ENCODE peak calls at places on chromosome 22, in eight cellular contexts. X is chondrocyte; U is fibroblast of pulmonary artery; M is pancreas; S is NCI-H2081; I is stimulated activated CD8-positive, alpha-beta memory T cell treated with anti-CD3 and anti-CD28 coated beads, Interleukin-2, amount 100 ng/mL, for 48 hours; V is AG09319; N is NCI-H1930. A is an unnamed sample.

GRCh38 chr22:39240841-39241631 is 3.7 kb downstream of the PDGFB start:
- DNase-seq in X (no peak), U (no peak), M (peak), S (no peak), I (no peak), V (no peak), N (no peak), A (peak)

GRCh38 chr22:17706451-17706900 is 67.8 kb downstream of the BID start:
- DNase-seq in X (no peak), U (peak), M (no peak), S (no peak), I (peak), V (peak), N (no peak), A (no peak)

GRCh38 chr22:46465348-46465725 is 72.1 kb downstream of the CELSR1 start:
- DNase-seq in X (no peak), U (no peak), M (no peak), S (no peak), I (no peak), V (no peak), N (no peak), A (no peak)

GRCh38 chr22:21823740-21824438 is 43.6 kb downstream of the MAPK1 start:
- DNase-seq in X (no peak), U (peak), M (no peak), S (no peak), I (no peak), V (no peak), N (no peak), A (no peak)

GRCh38 chr22:39343259-39344045 is 6.3 kb upstream of the SYNGR1 start:
- DNase-seq in X (no peak), U (peak), M (peak), S (peak), I (peak), V (no peak), N (peak), A (peak)

GRCh38 chr22:39526736-39527171 is 5.8 kb downstream of the RPS19BP1 start:
- DNase-seq in X (no peak), U (no peak), M (no peak), S (no peak), I (no peak), V (no peak), N (no peak), A (no peak)

GRCh38 chr22:42637555-42637954 is 2.8 kb downstream of the ATP5MGL start:
- DNase-seq in X (no peak), U (no peak), M (no peak), S (no peak), I (no peak), V (no peak), N (no peak), A (no peak)

GRCh38 chr22:17990167-17990566 is 34.2 kb downstream of the MICAL3 start:
- DNase-seq in X (no peak), U (no peak), M (no peak), S (no peak), I (no peak), V (no peak), N (no peak), A (no peak)

GRCh38 chr22:22432479-22432878 is 76.1 kb downstream of the ZNF280B start:
- DNase-seq in X (no peak), U (no peak), M (no peak), S (no peak), I (no peak), V (no peak), N (no peak), A (no peak)

GRCh38 chr22:38937541-38937940 is 19.9 kb upstream of the APOBEC3A start:
- DNase-seq in X (no peak), U (no peak), M (no peak), S (no peak), I (no peak), V (no peak), N (no peak), A (no peak)

GRCh38 chr22:41898645-41899044 is 16.2 kb downstream of the SHISA8 start:
- DNase-seq in X (no peak), U (no peak), M (no peak), S (no peak), I (no peak), V (no peak), N (no peak), A (no peak)

GRCh38 chr22:17880468-17880867 is 106.2 kb upstream of the BID start:
- DNase-seq in X (no peak), U (no peak), M (no peak), S (no peak), I (no peak), V (no peak), N (no peak), A (no peak)

GRCh38 chr22:30182365-30182764 is 64.2 kb downstream of the LIF start:
- DNase-seq in X (no peak), U (no peak), M (no peak), S (no peak), I (no peak), V (no peak), N (peak), A (no peak)

GRCh38 chr22:44128961-44129613 is 51.6 kb upstream of the PARVG start:
- DNase-seq in X (no peak), U (no peak), M (no peak), S (no peak), I (no peak), V (no peak), N (no peak), A (no peak)

GRCh38 chr22:17980638-17981051 is 43.7 kb downstream of the MICAL3 start:
- DNase-seq in X (no peak), U (peak), M (no peak), S (no peak), I (no peak), V (no peak), N (no peak), A (no peak)

GRCh38 chr22:50300620-50301257 is 6.7 kb downstream of the PLXNB2 start:
- DNase-seq in X (no peak), U (no peak), M (no peak), S (no peak), I (no peak), V (no peak), N (no peak), A (no peak)

GRCh38 chr22:30251661-30252226 is 5.2 kb upstream of the LIF start:
- DNase-seq in X (no peak), U (peak), M (no peak), S (no peak), I (no peak), V (no peak), N (no peak), A (no peak)

GRCh38 chr22:33038131-33038772 is 19.9 kb downstream of the SYN3 start:
- DNase-seq in X (no peak), U (peak), M (no peak), S (no peak), I (no peak), V (no peak), N (no peak), A (no peak)

GRCh38 chr22:24952837-24953293 is 349 bp downstream of the KIAA1671 start:
- DNase-seq in X (no peak), U (peak), M (no peak), S (peak), I (no peak), V (no peak), N (no peak), A (no peak)

GRCh38 chr22:45460288-45461109 is 42.2 kb upstream of the FBLN1 start:
- DNase-seq in X (no peak), U (peak), M (no peak), S (no peak), I (no peak), V (peak), N (no peak), A (no peak)

GRCh38 chr22:39556970-39557811 is 13.4 kb upstream of the CACNA1I start:
- DNase-seq in X (no peak), U (no peak), M (no peak), S (peak), I (no peak), V (no peak), N (no peak), A (no peak)

GRCh38 chr22:50713571-50714056 is 24.4 kb upstream of the ACR start:
- DNase-seq in X (peak), U (no peak), M (no peak), S (no peak), I (no peak), V (no peak), N (no peak), A (no peak)

GRCh38 chr22:46619830-46620501 is at the start of gene GRAMD4:
- DNase-seq in X (no peak), U (no peak), M (no peak), S (no peak), I (no peak), V (no peak), N (no peak), A (no peak)

GRCh38 chr22:46934746-46935491 is 172.5 kb downstream of the TBC1D22A start:
- DNase-seq in X (no peak), U (peak), M (no peak), S (no peak), I (peak), V (peak), N (no peak), A (no peak)

GRCh38 chr22:35071784-35072183 is 5.8 kb downstream of the ISX start:
- DNase-seq in X (no peak), U (no peak), M (no peak), S (no peak), I (no peak), V (no peak), N (no peak), A (no peak)

GRCh38 chr22:40668611-40669390 is 10.5 kb upstream of the MCHR1 start:
- DNase-seq in X (no peak), U (peak), M (no peak), S (no peak), I (no peak), V (peak), N (no peak), A (no peak)

GRCh38 chr22:46242023-46242422 is 8.1 kb downstream of the CDPF1 start:
- DNase-seq in X (no peak), U (no peak), M (no peak), S (no peak), I (no peak), V (no peak), N (no peak), A (no peak)

GRCh38 chr22:35355744-35356420 is 25.0 kb upstream of the HMOX1 start:
- DNase-seq in X (no peak), U (no peak), M (no peak), S (no peak), I (no peak), V (no peak), N (no peak), A (no peak)

GRCh38 chr22:32794449-32795213 is 6.9 kb upstream of the TIMP3 start:
- DNase-seq in X (no peak), U (no peak), M (no peak), S (no peak), I (no peak), V (no peak), N (no peak), A (no peak)

GRCh38 chr22:44525872-44526271 is 27.8 kb upstream of the RTL6 start:
- DNase-seq in X (no peak), U (no peak), M (no peak), S (no peak), I (no peak), V (no peak), N (no peak), A (no peak)

GRCh38 chr22:47173535-47174021 is 411.1 kb downstream of the TBC1D22A start:
- DNase-seq in X (peak), U (no peak), M (no peak), S (no peak), I (no peak), V (no peak), N (no peak), A (no peak)

GRCh38 chr22:49369726-49370717 is 457.7 kb downstream of the BRD1 start:
- DNase-seq in X (peak), U (no peak), M (no peak), S (no peak), I (no peak), V (no peak), N (no peak), A (no peak)

GRCh38 chr22:34943830-34944229 is 122.1 kb upstream of the ISX start:
- DNase-seq in X (no peak), U (no peak), M (no peak), S (no peak), I (no peak), V (no peak), N (no peak), A (no peak)